ENCODE peak calls at places on chromosomes 5 and 9, in four cellular contexts. K is LHCN-M2; H is central memory CD4-positive, alpha-beta T cell; I is T-cell. R is an unnamed sample.

GRCh38 chr5:10564838-10565784 is 1.2 kb downstream of the ANKRD33B start:
- DNase-seq in K (no peak), H (no peak), I (no peak), R (no peak)

GRCh38 chr9:129509508-129509907 is 111.4 kb downstream of the C9orf50 start:
- DNase-seq in K (peak), H (no peak), I (no peak), R (no peak)

GRCh38 chr9:70229026-70229425 is 29.8 kb upstream of the SMC5 start:
- DNase-seq in K (peak), H (no peak), I (no peak), R (no peak)

GRCh38 chr9:95092321-95093072 is 225.0 kb downstream of the FANCC start:
- DNase-seq in K (peak), H (no peak), I (no peak), R (no peak)

GRCh38 chr5:102090770-102091169 is 205.3 kb downstream of the SLCO4C1 start:
- DNase-seq in K (no peak), H (no peak), I (no peak), R (no peak)

GRCh38 chr9:114311571-114312512 is 11.1 kb upstream of the ORM1 start:
- DNase-seq in K (no peak), H (no peak), I (no peak), R (no peak)

GRCh38 chr5:61332891-61333350 is 863 bp downstream of the ZSWIM6 start:
- DNase-seq in K (peak), H (peak), I (no peak), R (peak)

GRCh38 chr5:157303667-157304327 is 37.9 kb downstream of the CYFIP2 start:
- DNase-seq in K (no peak), H (peak), I (peak), R (no peak)

GRCh38 chr9:124594673-124595072 is 87.5 kb upstream of the NR5A1 start:
- DNase-seq in K (no peak), H (no peak), I (no peak), R (no peak)

GRCh38 chr5:61228691-61229280 is 66.5 kb upstream of the SMIM15 start:
- DNase-seq in K (peak), H (no peak), I (no peak), R (no peak)

GRCh38 chr9:68710082-68710481 is 5.0 kb downstream of the PIP5K1B start:
- DNase-seq in K (no peak), H (no peak), I (no peak), R (no peak)

GRCh38 chr5:155799308-155799707 is 527.7 kb upstream of the SGCD start:
- DNase-seq in K (no peak), H (no peak), I (no peak), R (no peak)

GRCh38 chr5:37533851-37534250 is 154.7 kb downstream of the WDR70 start:
- DNase-seq in K (peak), H (no peak), I (no peak), R (no peak)

GRCh38 chr5:59843511-59844230 is 49.9 kb downstream of the PDE4D start:
- DNase-seq in K (no peak), H (no peak), I (no peak), R (no peak)

GRCh38 chr9:112361602-112362001 is 18.3 kb upstream of the HSDL2 start:
- DNase-seq in K (peak), H (peak), I (no peak), R (peak)

GRCh38 chr9:123044556-123044955 is 11.1 kb downstream of the GPR21 start:
- DNase-seq in K (no peak), H (no peak), I (no peak), R (no peak)

GRCh38 chr9:16869140-16869903 is 1.1 kb downstream of the BNC2 start:
- DNase-seq in K (peak), H (no peak), I (no peak), R (no peak)

GRCh38 chr9:89658931-89659330 is 54.1 kb downstream of the GADD45G start:
- DNase-seq in K (no peak), H (no peak), I (no peak), R (no peak)

GRCh38 chr5:128455861-128456361 is 82.1 kb downstream of the FBN2 start:
- DNase-seq in K (peak), H (no peak), I (no peak), R (no peak)

GRCh38 chr9:35079041-35079425 is 709 bp downstream of the FANCG start:
- DNase-seq in K (no peak), H (no peak), I (no peak), R (no peak)

GRCh38 chr5:74386571-74387334 is 253.8 kb downstream of the ENC1 start:
- DNase-seq in K (peak), H (no peak), I (no peak), R (no peak)

GRCh38 chr9:87857948-87858335 is 24.7 kb upstream of the SPATA31E1 start:
- DNase-seq in K (no peak), H (no peak), I (no peak), R (no peak)

GRCh38 chr9:16445141-16445920 is 425.1 kb downstream of the BNC2 start:
- DNase-seq in K (peak), H (no peak), I (no peak), R (no peak)

GRCh38 chr9:127896395-127897193 is 2.8 kb downstream of the ST6GALNAC6 start:
- DNase-seq in K (no peak), H (no peak), I (no peak), R (no peak)

GRCh38 chr5:95449460-95449859 is 58.3 kb downstream of the FAM81B start:
- DNase-seq in K (peak), H (no peak), I (no peak), R (no peak)

GRCh38 chr9:124263158-124263557 is 5.4 kb downstream of the NEK6 start:
- DNase-seq in K (no peak), H (no peak), I (no peak), R (no peak)

GRCh38 chr5:148829248-148829594 is 2.8 kb downstream of the ADRB2 start:
- DNase-seq in K (no peak), H (no peak), I (no peak), R (no peak)

GRCh38 chr5:137022043-137022442 is 477.1 kb downstream of the SPOCK1 start:
- DNase-seq in K (no peak), H (no peak), I (no peak), R (no peak)